ENCODE peak calls at places on chromosome 7, in eight cellular contexts. A is globus pallidus; F is stimulated activated naive CD8-positive, alpha-beta T cell treated with anti-CD3 and anti-CD28 coated beads, Interleukin-15, Interleukin-2, amounts not matched to agents 100 U/mL and 50 U/mL, for 24 hours; N is activated T-cell treated with anti-CD3 and anti-CD28 coated beads, Interleukin-2, amount 50 U/mL, for 72 hours; T is brain microvascular endothelial cell; X is HS-5; W is activated CD4-positive, alpha-beta T cell treated with anti-CD3 and anti-CD28 coated beads, Interleukin-2, amount 10 ng/mL, durations not matched to agents 7 days and 5 days; J is H4. D is an unnamed sample.

GRCh38 chr7:2527505-2528464 is 8.2 kb downstream of the LFNG start:
- DNase-seq in A (no peak), F (peak; percentile 58), N (peak; percentile 70), T (peak; percentile 61), X (peak; percentile 41), W (peak; percentile 62), J (peak; percentile 94), D (peak; percentile 54)

GRCh38 chr7:155576416-155576815 is 30.1 kb upstream of the CNPY1 start:
- DNase-seq in A (no peak), F (no peak), N (no peak), T (no peak), X (no peak), W (no peak), J (no peak), D (no peak)

GRCh38 chr7:5620459-5620881 is 161.0 kb downstream of the RNF216 start:
- DNase-seq in A (no peak), F (no peak), N (no peak), T (no peak), X (no peak), W (no peak), J (no peak), D (peak; percentile 52)

GRCh38 chr7:41503438-41503837 is 199.5 kb downstream of the INHBA start:
- DNase-seq in A (no peak), F (no peak), N (no peak), T (no peak), X (no peak), W (no peak), J (no peak), D (no peak)

GRCh38 chr7:17663056-17663675 is 277.1 kb downstream of the SNX13 start:
- DNase-seq in A (no peak), F (no peak), N (no peak), T (peak; percentile 72), X (peak; percentile 81), W (no peak), J (no peak), D (no peak)

GRCh38 chr7:107201795-107202450 is 33.1 kb downstream of the HBP1 start:
- DNase-seq in A (no peak), F (peak; percentile 24), N (peak; percentile 24), T (peak; percentile 37), X (no peak), W (peak; percentile 38), J (peak; percentile 43), D (peak; percentile 75)

GRCh38 chr7:126529833-126530232 is 722.9 kb downstream of the GRM8 start:
- DNase-seq in A (no peak), F (no peak), N (no peak), T (no peak), X (peak; percentile 18), W (no peak), J (no peak), D (no peak)

GRCh38 chr7:68147621-68148238 is 1151.1 kb downstream of the TYW1 start:
- DNase-seq in A (no peak), F (no peak), N (no peak), T (no peak), X (no peak), W (no peak), J (no peak), D (peak; percentile 83)

GRCh38 chr7:149772236-149772820 is 1.1 kb downstream of the ZNF467 start:
- DNase-seq in A (no peak), F (peak; percentile 33), N (peak; percentile 28), T (no peak), X (no peak), W (no peak), J (no peak), D (no peak)

GRCh38 chr7:95089916-95090315 is 182.5 kb downstream of the PPP1R9A start:
- DNase-seq in A (no peak), F (no peak), N (no peak), T (no peak), X (no peak), W (no peak), J (no peak), D (no peak)

GRCh38 chr7:3162286-3162685 is 118.6 kb upstream of the CARD11 start:
- DNase-seq in A (no peak), F (no peak), N (no peak), T (peak; percentile 18), X (no peak), W (peak; percentile 11), J (peak; percentile 64), D (no peak)

GRCh38 chr7:155850730-155851678 is 38.7 kb upstream of the SHH start:
- DNase-seq in A (no peak), F (no peak), N (no peak), T (no peak), X (no peak), W (no peak), J (no peak), D (no peak)

GRCh38 chr7:48016641-48017040 is 12.3 kb downstream of the SUN3 start:
- DNase-seq in A (no peak), F (no peak), N (no peak), T (no peak), X (no peak), W (no peak), J (peak; percentile 72), D (no peak)

GRCh38 chr7:70583965-70584883 is 547.7 kb upstream of the GALNT17 start:
- DNase-seq in A (no peak), F (no peak), N (no peak), T (no peak), X (no peak), W (no peak), J (no peak), D (peak; percentile 62)

GRCh38 chr7:131320603-131321002 is 7.1 kb upstream of the MKLN1 start:
- DNase-seq in A (no peak), F (no peak), N (no peak), T (no peak), X (no peak), W (no peak), J (no peak), D (no peak)

GRCh38 chr7:141418087-141418486 is 133.1 kb upstream of the AGK start:
- DNase-seq in A (no peak), F (no peak), N (no peak), T (no peak), X (no peak), W (no peak), J (no peak), D (no peak)

GRCh38 chr7:30674420-30674819 is 7.8 kb downstream of the CRHR2 start:
- DNase-seq in A (no peak), F (no peak), N (no peak), T (no peak), X (no peak), W (no peak), J (no peak), D (no peak)

GRCh38 chr7:47311891-47312290 is 270.0 kb downstream of the TNS3 start:
- DNase-seq in A (no peak), F (no peak), N (no peak), T (no peak), X (no peak), W (no peak), J (no peak), D (no peak)

GRCh38 chr7:48180981-48181380 is 9.7 kb downstream of the ABCA13 start:
- DNase-seq in A (no peak), F (no peak), N (no peak), T (peak; percentile 73), X (peak; percentile 68), W (no peak), J (no peak), D (no peak)

GRCh38 chr7:48518092-48518491 is 346.8 kb downstream of the ABCA13 start:
- DNase-seq in A (no peak), F (no peak), N (no peak), T (no peak), X (no peak), W (no peak), J (no peak), D (no peak)

GRCh38 chr7:25436413-25436812 is 208.1 kb upstream of the NPVF start:
- DNase-seq in A (no peak), F (no peak), N (no peak), T (no peak), X (no peak), W (no peak), J (no peak), D (no peak)

GRCh38 chr7:112830769-112831168 is 40.6 kb upstream of the TMEM168 start:
- DNase-seq in A (no peak), F (no peak), N (no peak), T (no peak), X (no peak), W (no peak), J (no peak), D (no peak)

GRCh38 chr7:48454750-48455192 is 283.5 kb downstream of the ABCA13 start:
- DNase-seq in A (no peak), F (no peak), N (peak; percentile 6), T (no peak), X (no peak), W (no peak), J (no peak), D (no peak)

GRCh38 chr7:2604608-2605174 is 27.1 kb upstream of the TTYH3 start:
- DNase-seq in A (no peak), F (no peak), N (no peak), T (no peak), X (no peak), W (no peak), J (no peak), D (peak; percentile 76)

GRCh38 chr7:117085769-117086463 is 132.6 kb downstream of the ST7 start:
- DNase-seq in A (no peak), F (no peak), N (no peak), T (no peak), X (no peak), W (no peak), J (peak; percentile 21), D (no peak)

GRCh38 chr7:136956232-136956631 is 87.8 kb downstream of the CHRM2 start:
- DNase-seq in A (no peak), F (no peak), N (no peak), T (peak; percentile 31), X (peak; percentile 49), W (no peak), J (peak; percentile 16), D (no peak)

GRCh38 chr7:17781491-17782215 is 158.6 kb downstream of the SNX13 start:
- DNase-seq in A (no peak), F (no peak), N (no peak), T (peak; percentile 81), X (peak; percentile 43), W (no peak), J (peak; percentile 99), D (no peak)

GRCh38 chr7:30596043-30596641 is 1.5 kb downstream of the GARS1 start:
- DNase-seq in A (no peak), F (no peak), N (peak; percentile 24), T (peak; percentile 23), X (no peak), W (peak; percentile 11), J (peak; percentile 55), D (no peak)

GRCh38 chr7:157714166-157715070 is 377.6 kb downstream of the DNAJB6 start:
- DNase-seq in A (no peak), F (no peak), N (no peak), T (no peak), X (no peak), W (no peak), J (no peak), D (no peak)

D was measured in NCI-H2081.